ENCODE peak calls at places on chromosomes 5 and 9, in five cellular contexts. T, W, S, Q and B are unnamed samples.

GRCh38 chr9:73118898-73119554 is 32.6 kb upstream of the ANXA1 start:
- DNase-seq in Q (no peak), W (no peak), T (no peak), S (peak), B (no peak)

GRCh38 chr5:180598316-180598701 is 7.0 kb upstream of the SCGB3A1 start:
- DNase-seq in W (peak), S (no peak), Q (no peak), T (no peak), B (no peak)

GRCh38 chr9:126306071-126306647 is 20.5 kb upstream of the MVB12B start:
- DNase-seq in S (no peak), Q (no peak), W (no peak), T (no peak), B (no peak)

GRCh38 chr5:116273458-116274242 is 188.8 kb downstream of the COMMD10 start:
- DNase-seq in Q (no peak), W (no peak), S (peak), T (no peak), B (no peak)

GRCh38 chr9:89194381-89195114 is 15.9 kb upstream of the SHC3 start:
- DNase-seq in S (no peak), T (no peak), W (no peak), Q (no peak), B (no peak)

GRCh38 chr9:15299374-15299939 is 7.6 kb downstream of the TTC39B start:
- DNase-seq in Q (no peak), W (no peak), T (no peak), S (no peak), B (no peak)

GRCh38 chr9:85408494-85408893 is 333.3 kb downstream of the AGTPBP1 start:
- DNase-seq in T (no peak), Q (no peak), W (no peak), S (no peak), B (no peak)

GRCh38 chr5:78787763-78788162 is 139.2 kb upstream of the LHFPL2 start:
- DNase-seq in S (no peak), T (no peak), W (no peak), Q (no peak), B (no peak)

GRCh38 chr9:121784706-121785426 is 133.4 kb downstream of the DAB2IP start:
- DNase-seq in W (no peak), S (no peak), T (no peak), Q (peak), B (peak)

GRCh38 chr5:59040804-59041201 is 457.9 kb downstream of the RAB3C start:
- DNase-seq in W (no peak), S (no peak), Q (peak), T (no peak), B (no peak)
- H3K4me3 ChIP-seq in W (peak), S (no peak), Q (peak), T (no peak), B (no peak)

GRCh38 chr9:21590058-21590996 is 108.2 kb upstream of the IFNE start:
- DNase-seq in T (no peak), S (peak), W (no peak), Q (no peak), B (no peak)

GRCh38 chr9:21585756-21586752 is 103.9 kb upstream of the IFNE start:
- DNase-seq in Q (no peak), T (no peak), S (no peak), W (no peak), B (no peak)

GRCh38 chr9:21591221-21592062 is 109.3 kb upstream of the IFNE start:
- DNase-seq in W (no peak), T (peak), Q (no peak), S (peak), B (no peak)

GRCh38 chr9:21592063-21592338 is 109.9 kb upstream of the IFNE start:
- DNase-seq in Q (no peak), T (no peak), W (no peak), S (no peak), B (no peak)

GRCh38 chr9:21589344-21590056 is 107.4 kb upstream of the IFNE start:
- DNase-seq in S (no peak), Q (no peak), W (no peak), T (no peak), B (no peak)
- H3K4me3 ChIP-seq in S (peak), Q (no peak), W (no peak), T (no peak), B (no peak)

GRCh38 chr5:143397302-143398052 is 6.0 kb downstream of the NR3C1 start:
- DNase-seq in S (no peak), T (no peak), W (no peak), Q (no peak), B (no peak)

GRCh38 chr5:143399616-143400540 is 3.6 kb downstream of the NR3C1 start:
- DNase-seq in S (no peak), T (no peak), Q (no peak), W (no peak), B (no peak)

GRCh38 chr5:143400541-143401252 is 2.8 kb downstream of the NR3C1 start:
- DNase-seq in Q (no peak), S (peak), T (no peak), W (no peak), B (no peak)

GRCh38 chr5:143398053-143398355 is 5.5 kb downstream of the NR3C1 start:
- DNase-seq in T (no peak), W (no peak), S (no peak), Q (no peak), B (no peak)

GRCh38 chr5:143398451-143399237 is 4.8 kb downstream of the NR3C1 start:
- DNase-seq in T (no peak), S (no peak), W (no peak), Q (peak), B (no peak)
- H3K4me3 ChIP-seq in T (peak), S (peak), W (peak), Q (peak), B (peak)

GRCh38 chr5:172234031-172234430 is 40.1 kb downstream of the EFCAB9 start:
- DNase-seq in W (no peak), S (no peak), T (no peak), Q (no peak), B (no peak)
- H3K4me3 ChIP-seq in W (no peak), S (no peak), T (no peak), Q (no peak), B (no peak)